ENCODE peak calls at places on chromosomes 16 and 17, in nine cellular contexts. I, R, A, L, Q, D, W, E and S are unnamed samples. For H3K4me1, the result is how much of the 10 kb centered on the place peaks cover.

GRCh38 chr16:66728804-66729203 is 22.6 kb downstream of the DYNC1LI2 start:
- ATAC-seq in I (peak), R (peak), A (no peak), L (no peak), Q (no peak), D (peak), W (peak), E (no peak), S (no peak)

GRCh38 chr17:72517413-72518237 is 396.8 kb downstream of the SOX9 start:
- ATAC-seq in I (peak), R (no peak), A (no peak), L (no peak), Q (no peak), D (no peak), W (no peak), E (no peak), S (no peak)

GRCh38 chr17:79391808-79392233 is 219.0 kb downstream of the RBFOX3 start:
- ATAC-seq in I (peak), R (peak), A (peak), L (peak), Q (peak), D (peak), W (peak), E (peak), S (no peak)

GRCh38 chr16:27558434-27558833 is 8.5 kb downstream of the KATNIP start:
- ATAC-seq in I (no peak), R (no peak), A (no peak), L (no peak), Q (no peak), D (no peak), W (no peak), E (no peak), S (no peak)

GRCh38 chr17:72967263-72967962 is 125.1 kb downstream of the SLC39A11 start:
- ATAC-seq in I (no peak), R (no peak), A (no peak), L (no peak), Q (peak), D (no peak), W (no peak), E (no peak), S (no peak)

GRCh38 chr17:64418506-64419339 is 28.1 kb upstream of the PECAM1 start:
- ATAC-seq in I (peak), R (peak), A (peak), L (peak), Q (peak), D (peak), W (peak), E (peak), S (peak)

GRCh38 chr16:85759631-85760419 is 8.9 kb upstream of the C16orf74 start:
- ATAC-seq in I (peak), R (peak), A (peak), L (peak), Q (peak), D (peak), W (peak), E (peak), S (no peak)

GRCh38 chr16:75789237-75789636 is 62.9 kb upstream of the CPHXL start:
- ATAC-seq in I (peak), R (peak), A (peak), L (no peak), Q (peak), D (peak), W (peak), E (no peak), S (no peak)

GRCh38 chr17:30336369-30337171 is 2.7 kb upstream of the TMIGD1 start:
- ATAC-seq in I (peak), R (peak), A (peak), L (no peak), Q (peak), D (peak), W (no peak), E (peak), S (no peak)

GRCh38 chr17:73770115-73770848 is 126.0 kb upstream of the SDK2 start:
- ATAC-seq in I (peak), R (peak), A (peak), L (peak), Q (no peak), D (peak), W (peak), E (peak), S (peak)

GRCh38 chr17:34859652-34860051 is 101.6 kb downstream of the CCT6B start:
- ATAC-seq in I (no peak), R (no peak), A (no peak), L (no peak), Q (no peak), D (no peak), W (no peak), E (no peak), S (no peak)

GRCh38 chr16:54245788-54246453 is 40.7 kb downstream of the IRX3 start:
- ATAC-seq in I (no peak), R (no peak), A (no peak), L (no peak), Q (no peak), D (no peak), W (no peak), E (no peak), S (no peak)

GRCh38 chr16:69444873-69445517 is 20.6 kb downstream of the CYB5B start:
- ATAC-seq in I (peak), R (no peak), A (peak), L (peak), Q (no peak), D (no peak), W (no peak), E (no peak), S (no peak)

GRCh38 chr16:30535106-30535776 is 583 bp upstream of the ZNF747 start:
- ATAC-seq in I (peak), R (peak), A (no peak), L (no peak), Q (peak), D (peak), W (no peak), E (peak), S (peak)

GRCh38 chr16:89498839-89499238 is 8.5 kb upstream of the ANKRD11 start:
- ATAC-seq in I (no peak), R (no peak), A (no peak), L (no peak), Q (no peak), D (no peak), W (no peak), E (no peak), S (peak)

GRCh38 chr17:13114601-13115024 is 96.8 kb upstream of the ELAC2 start:
- ATAC-seq in I (peak), R (peak), A (peak), L (peak), Q (no peak), D (no peak), W (peak), E (peak), S (peak)

GRCh38 chr17:16286947-16287562 is 66.2 kb downstream of the CENPV start:
- ATAC-seq in I (no peak), R (peak), A (no peak), L (peak), Q (no peak), D (no peak), W (no peak), E (peak), S (no peak)

GRCh38 chr16:70714526-70715112 is 28.8 kb upstream of the MTSS2 start:
- ATAC-seq in I (no peak), R (peak), A (no peak), L (peak), Q (no peak), D (no peak), W (no peak), E (no peak), S (peak)

GRCh38 chr17:49525831-49526741 is 31.0 kb downstream of the NGFR start:
- ATAC-seq in I (no peak), R (no peak), A (no peak), L (peak), Q (no peak), D (no peak), W (no peak), E (no peak), S (no peak)

GRCh38 chr17:42518046-42518754 is 17.8 kb upstream of the NAGLU start:
- ATAC-seq in I (peak), R (peak), A (peak), L (peak), Q (peak), D (peak), W (peak), E (peak), S (peak)

GRCh38 chr16:69397821-69398521 is 12.2 kb upstream of the TERF2 start:
- ATAC-seq in I (peak), R (peak), A (peak), L (peak), Q (peak), D (peak), W (peak), E (peak), S (peak)

GRCh38 chr17:13750783-13751484 is 149.2 kb upstream of the HS3ST3A1 start:
- ATAC-seq in I (no peak), R (no peak), A (no peak), L (no peak), Q (no peak), D (no peak), W (no peak), E (no peak), S (no peak)

GRCh38 chr17:82267575-82268379 is 5.7 kb downstream of the CSNK1D start:
- ATAC-seq in I (peak), R (peak), A (peak), L (peak), Q (peak), D (peak), W (peak), E (peak), S (peak)

GRCh38 chr17:74603032-74603635 is 11.1 kb upstream of the CD300LD start:
- ATAC-seq in I (peak), R (no peak), A (no peak), L (no peak), Q (no peak), D (no peak), W (no peak), E (no peak), S (no peak)

GRCh38 chr17:79874329-79874981 is 35.2 kb upstream of the CBX4 start:
- ATAC-seq in I (peak), R (peak), A (peak), L (no peak), Q (peak), D (peak), W (peak), E (no peak), S (no peak)

GRCh38 chr16:86424413-86424812 is 85.9 kb upstream of the FOXF1 start:
- ATAC-seq in I (no peak), R (no peak), A (no peak), L (no peak), Q (no peak), D (no peak), W (no peak), E (no peak), S (peak)

GRCh38 chr17:67151717-67152116 is 93.3 kb downstream of the HELZ start:
- ATAC-seq in I (no peak), R (no peak), A (no peak), L (no peak), Q (peak), D (no peak), W (peak), E (no peak), S (no peak)

GRCh38 chr17:74843352-74843627 is 16.4 kb downstream of the GRIN2C start:
- ATAC-seq in I (no peak), R (no peak), A (no peak), L (no peak), Q (no peak), D (no peak), W (no peak), E (no peak), S (no peak)

GRCh38 chr17:17970699-17971430 is 1.3 kb downstream of the TOM1L2 start:
- ATAC-seq in I (no peak), R (no peak), A (no peak), L (no peak), Q (no peak), D (no peak), W (no peak), E (no peak), S (no peak)

GRCh38 chr17:75238684-75239191 is 22.7 kb downstream of the GGA3 start:
- ATAC-seq in I (peak), R (peak), A (peak), L (peak), Q (peak), D (peak), W (peak), E (peak), S (peak)

GRCh38 chr17:72622661-72623433 is 469.6 kb downstream of the SLC39A11 start:
- ATAC-seq in I (no peak), R (no peak), A (no peak), L (no peak), Q (no peak), D (no peak), W (peak), E (no peak), S (no peak)

GRCh38 chr16:24504467-24505345 is 34.7 kb upstream of the RBBP6 start:
- ATAC-seq in I (peak), R (peak), A (peak), L (peak), Q (peak), D (peak), W (peak), E (peak), S (peak)

GRCh38 chr16:5108505-5109158 is 11.0 kb upstream of the EEF2KMT start:
- ATAC-seq in I (no peak), R (peak), A (no peak), L (no peak), Q (no peak), D (no peak), W (no peak), E (no peak), S (no peak)

GRCh38 chr16:54477766-54478165 is 191.2 kb upstream of the IRX3 start:
- ATAC-seq in I (no peak), R (no peak), A (no peak), L (no peak), Q (no peak), D (no peak), W (no peak), E (no peak), S (no peak)

GRCh38 chr17:73240561-73240960 is 21.1 kb downstream of the CPSF4L start:
- ATAC-seq in I (peak), R (no peak), A (no peak), L (no peak), Q (peak), D (no peak), W (peak), E (no peak), S (no peak)

GRCh38 chr16:22123146-22123545 is 30.8 kb downstream of the VWA3A start:
- ATAC-seq in I (no peak), R (peak), A (peak), L (no peak), Q (no peak), D (no peak), W (no peak), E (peak), S (no peak)

GRCh38 chr17:46789610-46790009 is 28.9 kb downstream of the WNT3 start:
- ATAC-seq in I (no peak), R (no peak), A (no peak), L (no peak), Q (no peak), D (no peak), W (no peak), E (no peak), S (no peak)

GRCh38 chr17:78338860-78339259 is 21.0 kb downstream of the SOCS3 start:
- ATAC-seq in I (peak), R (no peak), A (no peak), L (no peak), Q (peak), D (no peak), W (peak), E (no peak), S (no peak)
- H3K4me1 ChIP-seq in I (under half), R (half or more), A (under half), L (under half), Q (half or more), D (under half), W (half or more), E (under half), S (under half)

GRCh38 chr16:1464196-1464893 is 10.5 kb downstream of the CLCN7 start:
- ATAC-seq in I (no peak), R (no peak), A (no peak), L (no peak), Q (no peak), D (no peak), W (no peak), E (no peak), S (no peak)
- H3K4me1 ChIP-seq in I (under half), R (under half), A (under half), L (under half), Q (under half), D (under half), W (under half), E (under half), S (under half)

GRCh38 chr17:2239882-2240430 is 63.6 kb downstream of the SMG6 start:
- ATAC-seq in I (peak), R (peak), A (no peak), L (no peak), Q (peak), D (no peak), W (peak), E (no peak), S (peak)
- H3K4me1 ChIP-seq in I (under half), R (under half), A (under half), L (under half), Q (under half), D (under half), W (under half), E (under half), S (half or more)

GRCh38 chr17:55266958-55267688 is 2.4 kb downstream of the HLF start:
- ATAC-seq in I (no peak), R (no peak), A (no peak), L (no peak), Q (no peak), D (peak), W (no peak), E (no peak), S (no peak)

GRCh38 chr17:55266051-55266957 is 1.5 kb downstream of the HLF start:
- ATAC-seq in I (no peak), R (no peak), A (peak), L (peak), Q (no peak), D (peak), W (no peak), E (peak), S (peak)

GRCh38 chr17:55264273-55264639 is 504 bp upstream of the HLF start:
- ATAC-seq in I (peak), R (peak), A (no peak), L (no peak), Q (no peak), D (peak), W (no peak), E (no peak), S (no peak)

GRCh38 chr17:55264640-55265298 is at the start of gene HLF:
- ATAC-seq in I (peak), R (peak), A (peak), L (peak), Q (peak), D (peak), W (peak), E (peak), S (peak)

GRCh38 chr17:55265434-55266021 is 768 bp downstream of the HLF start:
- ATAC-seq in I (peak), R (no peak), A (peak), L (peak), Q (no peak), D (peak), W (no peak), E (peak), S (peak)
- H3K4me1 ChIP-seq in I (under half), R (under half), A (under half), L (under half), Q (under half), D (under half), W (under half), E (under half), S (under half)

GRCh38 chr17:39763046-39763800 is 25.5 kb downstream of the GRB7 start:
- ATAC-seq in I (no peak), R (no peak), A (no peak), L (no peak), Q (no peak), D (no peak), W (peak), E (no peak), S (no peak)
- H3K4me1 ChIP-seq in I (under half), R (under half), A (under half), L (under half), Q (under half), D (under half), W (under half), E (under half), S (under half)

GRCh38 chr17:71380535-71380934 is 740.3 kb upstream of the SOX9 start:
- ATAC-seq in I (no peak), R (no peak), A (no peak), L (no peak), Q (no peak), D (no peak), W (no peak), E (no peak), S (no peak)
- H3K4me1 ChIP-seq in I (under half), R (under half), A (under half), L (under half), Q (under half), D (under half), W (under half), E (under half), S (under half)